ENCODE peak calls at places on chromosome 3, in four cellular contexts. One of them, this sample, is unnamed.

GRCh38 chr3:100893590-100893989 is 99.6 kb downstream of the ABI3BP start:
- DNase-seq in K562: no peak
- DNase-seq in HepG2: peak
- DNase-seq in GM12878: no peak
- DNase-seq in this sample: peak

GRCh38 chr3:94990952-94991705 is 928.3 kb downstream of the NSUN3 start:
- DNase-seq in K562: no peak
- DNase-seq in GM12878: no peak
- DNase-seq in HepG2: no peak
- DNase-seq in this sample: no peak

GRCh38 chr3:72446406-72447058 is 401.7 kb downstream of the SHQ1 start:
- DNase-seq in K562: no peak
- DNase-seq in HepG2: no peak
- DNase-seq in GM12878: no peak
- DNase-seq in this sample: peak

GRCh38 chr3:50316657-50317242 is 5.8 kb downstream of the HYAL2 start:
- DNase-seq in K562: peak
- DNase-seq in HepG2: no peak
- DNase-seq in GM12878: no peak
- DNase-seq in this sample: no peak

GRCh38 chr3:13011369-13012227 is 61.6 kb downstream of the IQSEC1 start:
- DNase-seq in HepG2: peak
- DNase-seq in K562: peak
- DNase-seq in GM12878: peak
- DNase-seq in this sample: no peak

GRCh38 chr3:124083990-124084389 is 92.1 kb upstream of the ROPN1 start:
- DNase-seq in GM12878: no peak
- DNase-seq in HepG2: no peak
- DNase-seq in K562: no peak
- DNase-seq in this sample: no peak

GRCh38 chr3:69510481-69511031 is 124.7 kb upstream of the FRMD4B start:
- DNase-seq in HepG2: no peak
- DNase-seq in K562: no peak
- DNase-seq in GM12878: no peak
- DNase-seq in this sample: no peak

GRCh38 chr3:184117649-184118048 is 17.5 kb upstream of the EIF2B5 start:
- DNase-seq in HepG2: no peak
- DNase-seq in K562: no peak
- DNase-seq in GM12878: no peak
- DNase-seq in this sample: no peak

DNA sequence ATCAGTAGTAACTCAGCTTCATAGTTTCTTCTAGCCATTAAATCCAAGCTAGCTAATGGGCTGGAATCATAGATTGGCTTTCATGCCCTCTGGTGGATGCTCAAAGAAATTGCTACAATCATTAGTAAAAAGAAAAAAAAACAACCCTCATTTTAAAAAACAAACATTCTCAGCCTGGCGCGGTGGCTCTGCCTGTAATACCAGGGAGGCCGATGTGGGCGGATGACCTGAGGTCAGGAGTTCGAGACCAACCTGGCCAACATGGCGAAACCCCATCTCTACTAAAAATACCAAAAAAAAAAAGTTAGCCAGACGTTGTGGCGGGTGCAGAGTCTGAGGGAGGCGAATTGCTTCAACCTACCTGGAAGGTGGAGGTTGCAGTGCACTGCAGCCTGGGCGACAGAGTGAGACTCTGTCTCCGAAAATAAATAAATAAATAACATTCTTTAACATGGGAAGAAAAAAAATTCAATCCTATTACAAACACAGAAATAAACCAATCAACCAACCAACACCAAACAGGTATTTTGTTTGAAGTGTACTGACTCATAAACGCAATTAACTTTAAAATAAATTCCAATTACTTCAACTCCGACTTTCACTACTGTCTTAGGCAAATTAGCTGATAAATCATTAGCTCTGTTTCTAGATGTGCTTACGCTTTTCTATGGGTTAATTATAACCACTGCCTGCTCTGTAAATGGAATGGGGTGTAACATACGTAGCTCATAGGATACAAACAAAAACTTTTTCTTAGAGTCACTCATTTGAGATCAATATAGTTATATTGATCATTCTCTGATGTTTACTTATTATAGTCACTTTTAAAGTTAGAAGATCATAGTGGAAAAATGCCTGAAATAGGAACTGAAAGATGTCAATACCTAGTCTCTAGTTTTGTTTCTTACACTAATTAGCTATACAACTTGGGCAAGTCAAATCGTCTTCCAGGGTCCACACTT is 24.9 kb downstream of the TMEM207 start:
- DNase-seq in K562: peak
- DNase-seq in GM12878: peak
- DNase-seq in HepG2: peak
- DNase-seq in this sample: peak
- TF ChIP-seq TARDBP in K562: no peak
- TF ChIP-seq TARDBP in GM12878: no peak
- TF ChIP-seq TARDBP in HepG2: peak
- TF ChIP-seq TARDBP in this sample: no peak

DNA sequence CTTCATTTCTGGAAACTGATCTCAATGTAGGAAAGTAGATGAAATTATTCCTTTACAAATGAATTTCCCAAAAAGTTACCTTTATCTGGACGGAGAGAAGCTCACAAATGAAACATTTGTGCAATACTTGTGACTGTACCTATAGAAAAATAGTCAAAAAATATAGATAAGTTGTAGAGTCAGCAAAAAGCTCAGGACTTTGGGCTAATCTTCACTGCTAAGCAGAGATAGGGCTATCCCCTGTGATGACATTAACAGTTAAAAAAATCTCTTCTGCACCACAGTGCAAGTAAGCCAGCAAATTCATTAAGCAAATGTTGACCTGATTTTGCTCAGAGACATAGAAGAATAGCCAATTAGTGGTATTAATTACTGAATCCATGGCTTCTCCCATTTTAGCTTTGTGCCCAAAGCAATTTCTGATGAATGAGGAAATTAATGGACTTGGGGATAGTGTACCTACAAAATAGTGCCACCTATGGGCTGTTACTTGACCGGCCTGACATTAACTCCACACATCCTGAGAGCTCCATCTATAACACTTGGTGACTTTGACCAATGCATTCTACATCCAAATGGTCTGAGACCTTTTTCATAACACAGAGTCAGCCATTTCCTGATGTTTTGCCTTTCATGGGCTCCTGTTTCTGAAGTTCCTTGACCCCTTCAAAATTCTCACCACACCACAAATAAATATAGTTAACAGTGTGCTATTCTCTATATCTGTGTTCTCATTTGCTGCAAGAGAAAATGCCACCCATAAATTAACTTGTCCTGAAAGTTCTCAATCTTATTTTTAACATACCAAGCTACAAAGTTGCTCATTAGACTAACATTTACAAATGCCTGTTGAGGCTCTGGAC is 105.0 kb downstream of the SSR3 start:
- DNase-seq in GM12878: no peak
- DNase-seq in K562: peak
- DNase-seq in HepG2: peak
- DNase-seq in this sample: peak
- TF ChIP-seq TARDBP in GM12878: no peak
- TF ChIP-seq TARDBP in K562: no peak
- TF ChIP-seq TARDBP in HepG2: no peak
- TF ChIP-seq TARDBP in this sample: no peak

GRCh38 chr3:3628676-3629328 is 170.4 kb upstream of the LRRN1 start:
- DNase-seq in HepG2: no peak
- DNase-seq in K562: no peak
- DNase-seq in GM12878: peak
- DNase-seq in this sample: no peak

GRCh38 chr3:3631114-3631513 is 168.1 kb upstream of the LRRN1 start:
- DNase-seq in HepG2: no peak
- DNase-seq in GM12878: no peak
- DNase-seq in K562: no peak
- DNase-seq in this sample: no peak

GRCh38 chr3:3629911-3630310 is 169.3 kb upstream of the LRRN1 start:
- DNase-seq in GM12878: no peak
- DNase-seq in K562: no peak
- DNase-seq in HepG2: no peak
- DNase-seq in this sample: no peak

GRCh38 chr3:3627104-3627503 is 172.1 kb upstream of the LRRN1 start:
- DNase-seq in HepG2: no peak
- DNase-seq in K562: no peak
- DNase-seq in GM12878: no peak
- DNase-seq in this sample: no peak

GRCh38 chr3:3625461-3626271 is 173.6 kb upstream of the LRRN1 start:
- DNase-seq in GM12878: no peak
- DNase-seq in HepG2: no peak
- DNase-seq in K562: no peak
- DNase-seq in this sample: no peak
- TF ChIP-seq TARDBP in GM12878: no peak
- TF ChIP-seq TARDBP in HepG2: no peak
- TF ChIP-seq TARDBP in K562: no peak
- TF ChIP-seq TARDBP in this sample: no peak

GRCh38 chr3:140715035-140715434 is 37.2 kb downstream of the TRIM42 start:
- DNase-seq in HepG2: no peak
- DNase-seq in K562: no peak
- DNase-seq in GM12878: no peak
- DNase-seq in this sample: no peak
- TF ChIP-seq TARDBP in HepG2: no peak
- TF ChIP-seq TARDBP in K562: no peak
- TF ChIP-seq TARDBP in GM12878: no peak
- TF ChIP-seq TARDBP in this sample: no peak

This sample was measured in HEK293T.